ENCODE peak calls at places on chromosomes 11 and 22, in five cellular contexts. One of them, this sample, is unnamed.

GRCh38 chr11:125429807-125430678 is 66.0 kb downstream of the FEZ1 start:
- DNase-seq in H1: no peak
- DNase-seq in pancreas: no peak
- DNase-seq in hepatocyte: no peak
- DNase-seq in CD4-positive, CD25-positive, alpha-beta regulatory T cell: no peak
- DNase-seq in this sample: no peak

GRCh38 chr11:10452211-10452767 is 2.8 kb upstream of the AMPD3 start:
- DNase-seq in H1: no peak
- DNase-seq in pancreas: no peak
- DNase-seq in hepatocyte: no peak
- DNase-seq in CD4-positive, CD25-positive, alpha-beta regulatory T cell: no peak
- DNase-seq in this sample: no peak

GRCh38 chr22:29244785-29245625 is 22.8 kb downstream of the RHBDD3 start:
- DNase-seq in H1: no peak
- DNase-seq in pancreas: no peak
- DNase-seq in hepatocyte: no peak
- DNase-seq in CD4-positive, CD25-positive, alpha-beta regulatory T cell: no peak
- DNase-seq in this sample: no peak

GRCh38 chr22:29816128-29816527 is 21.9 kb downstream of the ASCC2 start:
- DNase-seq in H1: no peak
- DNase-seq in pancreas: no peak
- DNase-seq in hepatocyte: no peak
- DNase-seq in CD4-positive, CD25-positive, alpha-beta regulatory T cell: no peak
- DNase-seq in this sample: no peak

GRCh38 chr11:72066855-72067254 is 13.5 kb downstream of the NUMA1 start:
- DNase-seq in H1: no peak
- DNase-seq in pancreas: no peak
- DNase-seq in hepatocyte: no peak
- DNase-seq in CD4-positive, CD25-positive, alpha-beta regulatory T cell: no peak
- DNase-seq in this sample: no peak

GRCh38 chr11:87445002-87445401 is 407.3 kb downstream of the TMEM135 start:
- DNase-seq in H1: no peak
- DNase-seq in pancreas: no peak
- DNase-seq in hepatocyte: no peak
- DNase-seq in CD4-positive, CD25-positive, alpha-beta regulatory T cell: no peak
- DNase-seq in this sample: no peak

GRCh38 chr11:33266418-33267215 is 9.4 kb downstream of the HIPK3 start:
- DNase-seq in H1: no peak
- DNase-seq in pancreas: no peak
- DNase-seq in hepatocyte: peak; percentile 21
- DNase-seq in CD4-positive, CD25-positive, alpha-beta regulatory T cell: no peak
- DNase-seq in this sample: no peak

GRCh38 chr11:235180-235997 is 753 bp downstream of the SIRT3 start:
- DNase-seq in H1: no peak
- DNase-seq in pancreas: no peak
- DNase-seq in hepatocyte: no peak
- DNase-seq in CD4-positive, CD25-positive, alpha-beta regulatory T cell: no peak
- DNase-seq in this sample: no peak

GRCh38 chr11:105177658-105178057 is 38.1 kb upstream of the CARD18 start:
- DNase-seq in H1: no peak
- DNase-seq in pancreas: no peak
- DNase-seq in hepatocyte: no peak
- DNase-seq in CD4-positive, CD25-positive, alpha-beta regulatory T cell: no peak
- DNase-seq in this sample: no peak

GRCh38 chr11:2536440-2536989 is 91.7 kb downstream of the KCNQ1 start:
- DNase-seq in H1: no peak
- DNase-seq in pancreas: peak; percentile 52
- DNase-seq in hepatocyte: no peak
- DNase-seq in CD4-positive, CD25-positive, alpha-beta regulatory T cell: no peak
- DNase-seq in this sample: no peak

GRCh38 chr11:122261546-122261945 is 145.5 kb upstream of the BLID start:
- DNase-seq in H1: no peak
- DNase-seq in pancreas: no peak
- DNase-seq in hepatocyte: no peak
- DNase-seq in CD4-positive, CD25-positive, alpha-beta regulatory T cell: no peak
- DNase-seq in this sample: no peak

GRCh38 chr11:441418-442274 is at the start of gene ANO9:
- DNase-seq in H1: no peak
- DNase-seq in pancreas: peak; percentile 93
- DNase-seq in hepatocyte: peak; percentile 84
- DNase-seq in CD4-positive, CD25-positive, alpha-beta regulatory T cell: peak; percentile 49
- DNase-seq in this sample: peak; percentile 51

GRCh38 chr11:71182791-71183556 is 69.4 kb downstream of the SHANK2 start:
- DNase-seq in H1: no peak
- DNase-seq in pancreas: no peak
- DNase-seq in hepatocyte: no peak
- DNase-seq in CD4-positive, CD25-positive, alpha-beta regulatory T cell: no peak
- DNase-seq in this sample: no peak

GRCh38 chr11:31480930-31481329 is 28.5 kb downstream of the IMMP1L start:
- DNase-seq in H1: no peak
- DNase-seq in pancreas: no peak
- DNase-seq in hepatocyte: no peak
- DNase-seq in CD4-positive, CD25-positive, alpha-beta regulatory T cell: no peak
- DNase-seq in this sample: no peak

GRCh38 chr11:120025606-120026335 is 112.1 kb downstream of the TRIM29 start:
- DNase-seq in H1: no peak
- DNase-seq in pancreas: no peak
- DNase-seq in hepatocyte: no peak
- DNase-seq in CD4-positive, CD25-positive, alpha-beta regulatory T cell: no peak
- DNase-seq in this sample: no peak

GRCh38 chr11:2426826-2427521 is 17.3 kb downstream of the TRPM5 start:
- DNase-seq in H1: no peak
- DNase-seq in pancreas: peak; percentile 75
- DNase-seq in hepatocyte: no peak
- DNase-seq in CD4-positive, CD25-positive, alpha-beta regulatory T cell: no peak
- DNase-seq in this sample: no peak

GRCh38 chr11:65425971-65426838 is 3.6 kb downstream of the NEAT1 start:
- DNase-seq in H1: no peak
- DNase-seq in pancreas: no peak
- DNase-seq in hepatocyte: peak; percentile 49
- DNase-seq in CD4-positive, CD25-positive, alpha-beta regulatory T cell: peak; percentile 83
- DNase-seq in this sample: peak; percentile 59

GRCh38 chr11:77141034-77141433 is 13.0 kb downstream of the MYO7A start:
- DNase-seq in H1: no peak
- DNase-seq in pancreas: no peak
- DNase-seq in hepatocyte: peak; percentile 63
- DNase-seq in CD4-positive, CD25-positive, alpha-beta regulatory T cell: no peak
- DNase-seq in this sample: no peak

GRCh38 chr22:24418786-24419479 is 8.5 kb upstream of the ADORA2A start:
- DNase-seq in H1: no peak
- DNase-seq in pancreas: peak; percentile 58
- DNase-seq in hepatocyte: no peak
- DNase-seq in CD4-positive, CD25-positive, alpha-beta regulatory T cell: no peak
- DNase-seq in this sample: no peak

GRCh38 chr11:32440372-32440888 is 5.1 kb upstream of the WT1 start:
- DNase-seq in H1: no peak
- DNase-seq in pancreas: no peak
- DNase-seq in hepatocyte: no peak
- DNase-seq in CD4-positive, CD25-positive, alpha-beta regulatory T cell: no peak
- DNase-seq in this sample: no peak

GRCh38 chr11:50164050-50164449 is 131.4 kb downstream of the OR4C45 start:
- DNase-seq in H1: no peak
- DNase-seq in pancreas: peak; percentile 37
- DNase-seq in hepatocyte: no peak
- DNase-seq in CD4-positive, CD25-positive, alpha-beta regulatory T cell: no peak
- DNase-seq in this sample: no peak

GRCh38 chr22:28750471-28750881 is 8.6 kb downstream of the HSCB start:
- DNase-seq in H1: no peak
- DNase-seq in pancreas: no peak
- DNase-seq in hepatocyte: no peak
- DNase-seq in CD4-positive, CD25-positive, alpha-beta regulatory T cell: no peak
- DNase-seq in this sample: no peak

GRCh38 chr22:40276877-40277823 is 69.2 kb upstream of the ADSL start:
- DNase-seq in H1: no peak
- DNase-seq in pancreas: no peak
- DNase-seq in hepatocyte: no peak
- DNase-seq in CD4-positive, CD25-positive, alpha-beta regulatory T cell: no peak
- DNase-seq in this sample: no peak

GRCh38 chr11:22458141-22458540 is 120.0 kb downstream of the SLC17A6 start:
- DNase-seq in H1: no peak
- DNase-seq in pancreas: no peak
- DNase-seq in hepatocyte: no peak
- DNase-seq in CD4-positive, CD25-positive, alpha-beta regulatory T cell: no peak
- DNase-seq in this sample: no peak
- H3K4me1 ChIP-seq in H1: no peaks in the 10 kb centered on the region
- H3K4me1 ChIP-seq in pancreas: peaks cover 9% of the 10 kb centered on the region
- H3K4me1 ChIP-seq in hepatocyte: no peaks in the 10 kb centered on the region
- H3K4me1 ChIP-seq in CD4-positive, CD25-positive, alpha-beta regulatory T cell: no peaks in the 10 kb centered on the region
- H3K4me1 ChIP-seq in this sample: no peaks in the 10 kb centered on the region

DNA sequence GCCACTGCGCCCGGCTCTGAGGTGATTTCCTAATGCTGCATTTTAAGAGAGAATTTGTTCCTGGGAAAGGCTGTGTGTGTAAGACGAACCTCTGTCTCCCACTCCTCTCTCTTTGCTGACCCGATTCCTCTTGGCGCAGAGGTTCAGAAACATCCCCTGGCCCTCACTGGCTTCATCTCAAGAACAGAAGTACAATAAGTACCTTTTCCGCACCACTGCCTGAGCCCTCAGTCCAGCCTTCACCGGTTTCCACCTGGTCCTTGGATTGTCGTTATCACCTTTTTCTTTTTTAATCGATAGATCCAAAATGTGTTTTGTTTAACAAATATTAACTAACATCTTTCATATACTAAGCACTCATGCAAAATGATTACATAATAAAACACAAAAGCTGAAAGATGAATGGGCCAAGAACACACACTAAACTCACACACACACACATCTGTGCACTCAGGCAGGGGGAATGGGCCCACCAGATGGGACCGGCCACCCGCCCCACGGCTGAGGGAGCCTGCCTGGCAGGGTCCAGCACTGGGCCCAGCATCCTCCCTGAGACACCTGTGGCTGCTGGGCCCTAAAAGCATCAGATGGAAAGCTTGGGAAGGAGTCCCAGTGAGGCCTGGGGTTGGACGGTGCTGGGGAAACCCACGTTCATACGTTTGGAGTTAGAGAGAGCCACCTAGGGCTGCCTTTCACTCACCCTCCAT is 50.4 kb upstream of the A4GALT start:
- DNase-seq in H1: no peak
- DNase-seq in pancreas: no peak
- DNase-seq in hepatocyte: peak; percentile 2
- DNase-seq in CD4-positive, CD25-positive, alpha-beta regulatory T cell: no peak
- DNase-seq in this sample: no peak
- H3K27ac ChIP-seq in H1: no peak overlapping the region
- H3K27ac ChIP-seq in pancreas: no peak overlapping the region
- H3K27ac ChIP-seq in hepatocyte: no peak overlapping the region
- H3K27ac ChIP-seq in CD4-positive, CD25-positive, alpha-beta regulatory T cell: no peak overlapping the region
- H3K27ac ChIP-seq in this sample: no peak overlapping the region

GRCh38 chr11:104146943-104147342 is 17.0 kb downstream of the PDGFD start:
- DNase-seq in H1: no peak
- DNase-seq in pancreas: no peak
- DNase-seq in hepatocyte: no peak
- DNase-seq in CD4-positive, CD25-positive, alpha-beta regulatory T cell: no peak
- DNase-seq in this sample: no peak

GRCh38 chr11:104151404-104152204 is 12.3 kb downstream of the PDGFD start:
- DNase-seq in H1: no peak
- DNase-seq in pancreas: no peak
- DNase-seq in hepatocyte: no peak
- DNase-seq in CD4-positive, CD25-positive, alpha-beta regulatory T cell: no peak
- DNase-seq in this sample: no peak

GRCh38 chr11:104146421-104146820 is 17.5 kb downstream of the PDGFD start:
- DNase-seq in H1: no peak
- DNase-seq in pancreas: no peak
- DNase-seq in hepatocyte: no peak
- DNase-seq in CD4-positive, CD25-positive, alpha-beta regulatory T cell: no peak
- DNase-seq in this sample: no peak

GRCh38 chr11:104148696-104149095 is 15.3 kb downstream of the PDGFD start:
- DNase-seq in H1: no peak
- DNase-seq in pancreas: no peak
- DNase-seq in hepatocyte: no peak
- DNase-seq in CD4-positive, CD25-positive, alpha-beta regulatory T cell: no peak
- DNase-seq in this sample: no peak

DNA sequence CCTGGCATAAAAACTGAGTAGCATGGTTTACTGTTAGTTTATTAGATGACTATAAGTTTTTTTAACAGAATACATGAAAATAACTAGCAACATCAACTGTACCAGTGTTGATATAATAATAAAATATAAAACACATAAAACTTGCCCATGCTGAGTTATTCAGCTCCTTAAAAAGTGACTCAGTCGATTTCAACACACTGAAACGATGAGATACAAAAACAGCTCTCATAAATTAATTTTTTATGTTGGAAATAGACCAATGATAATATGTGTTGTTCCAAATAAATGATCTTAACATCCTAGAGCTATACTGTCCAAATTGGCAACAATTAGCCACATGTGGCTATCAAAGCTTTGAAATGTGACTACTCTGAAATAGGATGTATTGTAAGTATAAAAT is 15.9 kb downstream of the PDGFD start:
- DNase-seq in H1: no peak
- DNase-seq in pancreas: no peak
- DNase-seq in hepatocyte: no peak
- DNase-seq in CD4-positive, CD25-positive, alpha-beta regulatory T cell: no peak
- DNase-seq in this sample: no peak
- H3K4me3 ChIP-seq in H1: no peak overlapping the region
- H3K4me3 ChIP-seq in pancreas: no peak overlapping the region
- H3K4me3 ChIP-seq in hepatocyte: no peak overlapping the region
- H3K4me3 ChIP-seq in CD4-positive, CD25-positive, alpha-beta regulatory T cell: no peak overlapping the region
- H3K4me3 ChIP-seq in this sample: no peak overlapping the region

GRCh38 chr11:61978703-61979661 is 11.5 kb upstream of the FTH1 start:
- DNase-seq in H1: no peak
- DNase-seq in pancreas: peak; percentile 50
- DNase-seq in hepatocyte: no peak
- DNase-seq in CD4-positive, CD25-positive, alpha-beta regulatory T cell: no peak
- DNase-seq in this sample: no peak

GRCh38 chr11:61976813-61977475 is 9.5 kb upstream of the FTH1 start:
- DNase-seq in H1: no peak
- DNase-seq in pancreas: peak; percentile 27
- DNase-seq in hepatocyte: no peak
- DNase-seq in CD4-positive, CD25-positive, alpha-beta regulatory T cell: no peak
- DNase-seq in this sample: no peak

GRCh38 chr11:61983419-61983818 is 16.0 kb upstream of the FTH1 start:
- DNase-seq in H1: no peak
- DNase-seq in pancreas: peak; percentile 89
- DNase-seq in hepatocyte: no peak
- DNase-seq in CD4-positive, CD25-positive, alpha-beta regulatory T cell: no peak
- DNase-seq in this sample: no peak

GRCh38 chr11:61976420-61976800 is 9.0 kb upstream of the FTH1 start:
- DNase-seq in H1: no peak
- DNase-seq in pancreas: peak; percentile 24
- DNase-seq in hepatocyte: no peak
- DNase-seq in CD4-positive, CD25-positive, alpha-beta regulatory T cell: no peak
- DNase-seq in this sample: no peak

GRCh38 chr11:61980783-61981541 is 13.5 kb upstream of the FTH1 start:
- DNase-seq in H1: no peak
- DNase-seq in pancreas: no peak
- DNase-seq in hepatocyte: peak; percentile 67
- DNase-seq in CD4-positive, CD25-positive, alpha-beta regulatory T cell: no peak
- DNase-seq in this sample: no peak
- H3K4me1 ChIP-seq in H1: peaks cover 2% of the 10 kb centered on the region
- H3K4me1 ChIP-seq in pancreas: peaks cover 21% of the 10 kb centered on the region
- H3K4me1 ChIP-seq in hepatocyte: peaks cover 33% of the 10 kb centered on the region
- H3K4me1 ChIP-seq in CD4-positive, CD25-positive, alpha-beta regulatory T cell: no peaks in the 10 kb centered on the region
- H3K4me1 ChIP-seq in this sample: no peaks in the 10 kb centered on the region

GRCh38 chr11:28616566-28616965 is 508.4 kb downstream of the METTL15 start:
- DNase-seq in H1: no peak
- DNase-seq in pancreas: no peak
- DNase-seq in hepatocyte: no peak
- DNase-seq in CD4-positive, CD25-positive, alpha-beta regulatory T cell: no peak
- DNase-seq in this sample: no peak
- H3K27ac ChIP-seq in H1: no peak overlapping the region
- H3K27ac ChIP-seq in pancreas: no peak overlapping the region
- H3K27ac ChIP-seq in hepatocyte: no peak overlapping the region
- H3K27ac ChIP-seq in CD4-positive, CD25-positive, alpha-beta regulatory T cell: no peak overlapping the region
- H3K27ac ChIP-seq in this sample: no peak overlapping the region

GRCh38 chr11:69985654-69986420 is 92.3 kb upstream of the ANO1 start:
- DNase-seq in H1: no peak
- DNase-seq in pancreas: no peak
- DNase-seq in hepatocyte: peak; percentile 45
- DNase-seq in CD4-positive, CD25-positive, alpha-beta regulatory T cell: no peak
- DNase-seq in this sample: no peak
- H3K4me3 ChIP-seq in H1: peak overlapping the region; percentile 42
- H3K4me3 ChIP-seq in pancreas: no peak overlapping the region
- H3K4me3 ChIP-seq in hepatocyte: peak overlapping the region; percentile 23
- H3K4me3 ChIP-seq in CD4-positive, CD25-positive, alpha-beta regulatory T cell: no peak overlapping the region
- H3K4me3 ChIP-seq in this sample: no peak overlapping the region

This sample was measured in naive thymus-derived CD4-positive, alpha-beta T cell.